ENCODE peak calls at places on chromosomes 7 and 10, in five cellular contexts. C, T, L, G and E are unnamed samples.

GRCh38 chr7:45992831-45993230 is 71.8 kb upstream of the IGFBP3 start:
- DNase-seq in C (no peak), T (no peak), L (no peak), G (no peak), E (no peak)

GRCh38 chr7:151251926-151252835 is 3.7 kb upstream of the SMARCD3 start:
- DNase-seq in C (peak; percentile 79), T (no peak), L (no peak), G (peak; percentile 89), E (peak; percentile 84)

GRCh38 chr10:44956717-44957706 is 2.6 kb upstream of the RASSF4 start:
- DNase-seq in C (no peak), T (no peak), L (no peak), G (peak; percentile 35), E (no peak)

GRCh38 chr10:75466886-75467285 is 35.5 kb downstream of the LRMDA start:
- DNase-seq in C (no peak), T (no peak), L (no peak), G (no peak), E (no peak)

GRCh38 chr7:129218514-129219036 is 6.3 kb upstream of the AHCYL2 start:
- DNase-seq in C (peak; percentile 88), T (peak; percentile 82), L (peak; percentile 71), G (peak; percentile 90), E (peak; percentile 74)

GRCh38 chr7:44095781-44096180 is 8.4 kb upstream of the AEBP1 start:
- DNase-seq in C (no peak), T (no peak), L (no peak), G (no peak), E (no peak)

GRCh38 chr7:115634633-115635032 is 395.9 kb downstream of the TFEC start:
- DNase-seq in C (no peak), T (no peak), L (no peak), G (no peak), E (no peak)

GRCh38 chr7:155824195-155824915 is 12.1 kb upstream of the SHH start:
- DNase-seq in C (no peak), T (peak; percentile 79), L (no peak), G (no peak), E (no peak)

GRCh38 chr7:84975586-84976185 is 211.2 kb downstream of the SEMA3D start:
- DNase-seq in C (no peak), T (no peak), L (no peak), G (no peak), E (no peak)

GRCh38 chr7:106568680-106569499 is 92.1 kb downstream of the CCDC71L start:
- DNase-seq in C (no peak), T (no peak), L (no peak), G (no peak), E (no peak)

GRCh38 chr10:97061423-97061822 is 124.3 kb downstream of the SLIT1 start:
- DNase-seq in C (no peak), T (no peak), L (no peak), G (no peak), E (no peak)

GRCh38 chr10:129465796-129466702 is 992 bp upstream of the MGMT start:
- DNase-seq in C (no peak), T (no peak), L (no peak), G (no peak), E (no peak)

GRCh38 chr10:23238015-23238414 is 45.9 kb downstream of the PTF1A start:
- DNase-seq in C (no peak), T (no peak), L (no peak), G (no peak), E (no peak)

GRCh38 chr7:27148031-27148775 is 629 bp upstream of the HOXA6 start:
- DNase-seq in C (no peak), T (peak; percentile 86), L (no peak), G (peak; percentile 75), E (no peak)

GRCh38 chr10:10826125-10826524 is 191.5 kb upstream of the CELF2 start:
- DNase-seq in C (no peak), T (no peak), L (no peak), G (no peak), E (no peak)